ENCODE peak calls at places on chromosomes 11 and 22, in eight cellular contexts. C is D341Med; T is brain microvascular endothelial cell; N is tibial nerve; G is neuronal stem cell; F is activated CD4-positive, alpha-beta T cell treated with anti-CD3 and anti-CD28 coated beads for 4 hours; S is activated CD4-positive, CD25-positive, alpha-beta regulatory T cell treated with anti-CD3 and anti-CD28 coated beads, Interleukin-2, amount 50 U/mL, for 72 hours; B is B cell. X is an unnamed sample.

GRCh38 chr11:11306855-11307254 is 46.2 kb downstream of the CSNK2A3 start:
- DNase-seq in G (no peak), B (no peak), F (no peak), T (peak; percentile 80), N (no peak), C (no peak), S (no peak), X (no peak)

GRCh38 chr22:16838073-16838472 is 12.9 kb upstream of the XKR3 start:
- DNase-seq in G (no peak), C (no peak), T (no peak), S (no peak), N (no peak), F (no peak), B (no peak), X (no peak)

GRCh38 chr22:17867160-17867785 is 93.0 kb upstream of the BID start:
- DNase-seq in N (no peak), T (no peak), F (no peak), S (no peak), G (no peak), C (no peak), B (no peak), X (no peak)

GRCh38 chr11:73555615-73556014 is 42.3 kb downstream of the FAM168A start:
- DNase-seq in F (no peak), C (no peak), T (no peak), B (no peak), S (no peak), N (no peak), G (no peak), X (no peak)

GRCh38 chr22:39091136-39092081 is 5.6 kb upstream of the APOBEC3H start:
- DNase-seq in F (peak; percentile 36), N (no peak), G (no peak), B (no peak), T (no peak), S (no peak), C (peak; percentile 25), X (no peak)

GRCh38 chr22:33579448-33580093 is 340.7 kb downstream of the LARGE1 start:
- DNase-seq in N (peak; percentile 16), C (peak; percentile 74), G (peak; percentile 53), B (peak; percentile 63), F (no peak), S (no peak), T (peak; percentile 58), X (peak; percentile 85)

GRCh38 chr22:46224044-46224746 is 25.9 kb downstream of the CDPF1 start:
- DNase-seq in F (no peak), B (no peak), C (peak; percentile 27), S (no peak), N (no peak), T (no peak), G (no peak), X (no peak)

GRCh38 chr11:14789879-14790484 is 102.0 kb downstream of the CYP2R1 start:
- DNase-seq in C (no peak), G (no peak), F (no peak), N (no peak), B (no peak), S (no peak), T (no peak), X (peak; percentile 4)

GRCh38 chr11:33842236-33842915 is 49.5 kb downstream of the LMO2 start:
- DNase-seq in F (no peak), S (no peak), T (no peak), N (no peak), C (no peak), G (no peak), B (no peak), X (no peak)

GRCh38 chr11:61951484-61952135 is 1.5 kb downstream of the BEST1 start:
- DNase-seq in T (no peak), G (no peak), B (no peak), N (no peak), C (no peak), F (no peak), S (no peak), X (no peak)

GRCh38 chr11:56849250-56849649 is 100.8 kb upstream of the OR9G4 start:
- DNase-seq in N (no peak), T (no peak), G (no peak), F (no peak), C (no peak), S (no peak), B (no peak), X (no peak)

X was measured in Caco-2.